ENCODE peak calls at places on chromosomes 4 and X, in five cellular contexts. X, H, A, K and W are unnamed samples.
A peak's percentile ranks its signal among the peaks of the same experiment; 100 is the strongest.

GRCh38 chr4:67873116-67873515 is 10.7 kb downstream of the TMPRSS11D start:
- DNase-seq in H (no peak), X (no peak), K (no peak), A (no peak), W (no peak)

GRCh38 chr4:152690706-152691651 is 11.2 kb upstream of the TMEM154 start:
- DNase-seq in A (no peak), H (no peak), K (peak; percentile 4), X (no peak), W (peak; percentile 12)

GRCh38 chr4:38815879-38816782 is 11.5 kb upstream of the TLR1 start:
- DNase-seq in K (peak; percentile 29), H (peak; percentile 58), A (no peak), X (peak; percentile 35), W (peak; percentile 11)

GRCh38 chr4:7557447-7557846 is 122.7 kb upstream of the PSAPL1 start:
- DNase-seq in X (peak; percentile 35), H (no peak), K (peak; percentile 39), A (no peak), W (peak; percentile 49)

GRCh38 chrX:146831994-146832393 is 17.4 kb upstream of the CXorf51A start:
- DNase-seq in H (no peak), A (peak; percentile 37), K (no peak), X (no peak), W (no peak)

GRCh38 chr4:113445286-113445685 is 316.3 kb downstream of the CAMK2D start:
- DNase-seq in A (no peak), K (peak; percentile 100), X (peak; percentile 99), H (no peak), W (peak; percentile 93)

GRCh38 chr4:32697281-32697814 is 1977.2 kb downstream of the PCDH7 start:
- DNase-seq in H (no peak), K (no peak), A (no peak), X (no peak), W (no peak)

GRCh38 chrX:16547644-16548043 is 102.3 kb upstream of the S100G start:
- DNase-seq in A (no peak), X (no peak), H (no peak), K (no peak), W (no peak)

GRCh38 chrX:140664939-140665338 is 44.6 kb upstream of the LINC00632 start:
- DNase-seq in A (no peak), K (peak; percentile 32), H (no peak), X (peak; percentile 37), W (no peak)

GRCh38 chr4:95701500-95701899 is 138.4 kb upstream of the PDHA2 start:
- DNase-seq in H (no peak), X (peak; percentile 77), A (no peak), K (peak; percentile 87), W (no peak)

GRCh38 chrX:68705986-68706385 is 58.5 kb downstream of the STARD8 start:
- DNase-seq in X (no peak), A (no peak), K (no peak), H (no peak), W (no peak)

DNA sequence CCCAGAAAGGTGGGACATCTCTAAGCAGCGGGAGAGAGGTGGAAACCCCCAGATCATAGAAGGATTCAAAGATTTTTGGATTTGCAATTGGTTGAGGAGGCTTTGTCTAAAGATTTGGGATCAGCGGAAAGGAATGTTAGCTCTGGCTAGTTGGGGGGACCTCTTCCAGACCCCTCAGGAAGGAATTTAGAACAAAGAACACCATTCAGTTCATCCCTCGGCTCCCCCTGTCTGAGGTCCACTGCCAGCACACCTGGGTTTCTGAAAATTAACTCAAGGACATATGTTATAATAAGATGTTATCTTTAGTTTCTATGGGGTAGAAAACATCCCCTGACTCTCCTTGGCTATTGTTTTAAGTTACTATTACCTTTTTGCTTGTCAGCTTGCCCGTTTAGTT is 163.6 kb downstream of the CEP135 start:
- DNase-seq in K (no peak), H (no peak), X (no peak), A (no peak), W (no peak)
- TF ChIP-seq CTCF in K (peak; percentile 2), H (peak; percentile 25), X (no peak), A (no peak), W (no peak)

GRCh38 chr4:48271048-48271452 is 1.4 kb upstream of the TEC start:
- DNase-seq in X (no peak), K (no peak), H (peak; percentile 62), A (no peak), W (no peak)

GRCh38 chr4:48270516-48270897 is 869 bp upstream of the TEC start:
- DNase-seq in K (no peak), H (no peak), A (no peak), X (no peak), W (no peak)

GRCh38 chr4:48275247-48275646 is 5.6 kb upstream of the TEC start:
- DNase-seq in H (no peak), K (peak; percentile 25), X (peak; percentile 59), A (no peak), W (peak; percentile 62)

GRCh38 chr4:48271626-48272025 is 2.0 kb upstream of the TEC start:
- DNase-seq in K (no peak), A (no peak), X (no peak), H (no peak), W (no peak)

GRCh38 chr4:48275694-48276093 is 6.1 kb upstream of the TEC start:
- DNase-seq in K (no peak), X (no peak), A (no peak), H (no peak), W (no peak)
- TF ChIP-seq CTCF in K (no peak), X (no peak), A (no peak), H (no peak), W (no peak)

DNA sequence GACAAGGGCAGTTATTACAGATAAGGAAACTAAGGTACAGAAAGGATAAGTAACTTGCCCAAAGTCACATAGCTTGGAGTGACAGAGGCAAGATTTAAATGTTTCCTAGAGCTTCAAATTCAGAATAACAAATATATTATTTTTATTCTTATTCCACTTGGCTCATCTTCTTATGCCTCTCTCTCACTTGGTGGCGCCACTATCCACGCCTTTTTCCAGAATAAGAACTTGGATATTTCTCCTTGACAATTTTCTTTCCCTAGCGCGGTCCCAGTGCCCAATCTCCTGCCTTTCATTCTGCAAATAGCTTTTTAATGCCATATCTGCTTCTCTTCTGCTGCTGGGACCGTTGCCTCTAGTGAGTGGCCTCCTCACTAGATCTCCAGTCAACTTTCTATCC is 78.5 kb downstream of the MSN start:
- DNase-seq in A (no peak), X (peak; percentile 10), H (no peak), K (no peak), W (no peak)
- TF ChIP-seq CTCF in A (no peak), X (no peak), H (no peak), K (peak; percentile 3), W (no peak)

DNA sequence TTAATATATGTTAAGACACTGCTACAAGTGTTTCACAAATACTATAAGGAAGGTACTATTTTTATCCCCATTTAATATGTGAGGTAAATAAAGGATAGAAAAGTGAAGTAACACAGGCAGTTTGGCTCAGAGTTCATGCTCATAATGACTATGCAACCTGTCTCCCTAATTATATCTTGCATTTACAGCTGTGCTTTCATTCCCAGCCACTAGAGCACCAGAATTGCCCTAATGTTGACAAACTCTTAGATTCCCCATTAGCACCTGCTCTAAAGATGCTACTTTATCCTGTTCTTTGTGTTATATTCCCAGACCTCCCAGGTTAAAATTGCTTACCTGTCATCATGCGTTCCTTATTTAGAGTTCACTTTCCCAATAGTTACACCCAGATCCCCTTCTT is 833.6 kb downstream of the CCSER1 start:
- DNase-seq in H (no peak), K (no peak), X (no peak), A (no peak), W (no peak)
- TF ChIP-seq CTCF in H (no peak), K (no peak), X (no peak), A (no peak), W (no peak)